ENCODE peak calls at places on chromosomes 7 and 10, in six cellular contexts. G, U, N, T, W and A are unnamed samples.

GRCh38 chr7:12729112-12729511 is 41.7 kb downstream of the ARL4A start:
- DNase-seq in T (peak), G (no peak), N (no peak), W (no peak), U (no peak), A (peak)

GRCh38 chr10:60707841-60708240 is 70.4 kb upstream of the CDK1 start:
- DNase-seq in W (no peak), G (no peak), N (no peak), U (no peak), T (no peak), A (no peak)

GRCh38 chr7:80707318-80707717 is 68.9 kb downstream of the CD36 start:
- DNase-seq in T (no peak), U (no peak), N (no peak), G (no peak), W (no peak), A (no peak)

GRCh38 chr7:143372070-143372469 is 9.1 kb upstream of the ZYX start:
- DNase-seq in U (no peak), N (no peak), G (peak), W (no peak), T (peak), A (no peak)

GRCh38 chr10:124291009-124291671 is 127.6 kb downstream of the OAT start:
- DNase-seq in W (no peak), T (no peak), G (no peak), N (no peak), U (no peak), A (no peak)

GRCh38 chr7:45582136-45582742 is 8.1 kb downstream of the ADCY1 start:
- DNase-seq in W (no peak), T (no peak), G (no peak), U (no peak), N (no peak), A (no peak)

GRCh38 chr10:127679642-127680255 is 57.2 kb upstream of the FOXI2 start:
- DNase-seq in G (no peak), N (no peak), T (no peak), U (no peak), W (no peak), A (no peak)

GRCh38 chr10:91909178-91909677 is at the start of gene FGFBP3:
- DNase-seq in T (peak), G (no peak), U (no peak), W (no peak), N (no peak), A (no peak)

GRCh38 chr7:128190051-128190640 is 50.9 kb upstream of the LEP start:
- DNase-seq in W (no peak), U (no peak), G (no peak), T (no peak), N (no peak), A (no peak)

GRCh38 chr10:88385601-88386203 is 197.4 kb downstream of the RNLS start:
- DNase-seq in N (no peak), T (peak), G (peak), U (peak), W (peak), A (no peak)

GRCh38 chr10:5411941-5412276 is 448 bp upstream of the NET1 start:
- DNase-seq in G (no peak), T (no peak), U (no peak), N (peak), W (no peak), A (no peak)

GRCh38 chr7:130180571-130180971 is 24.6 kb downstream of the TMEM209 start:
- DNase-seq in T (no peak), U (peak), G (peak), W (no peak), N (peak), A (no peak)